ENCODE peak calls at places on chromosomes 5 and 9, in six cellular contexts. F is CD8-positive, alpha-beta memory T cell; G is neuronal stem cell; E is BE2C; Z is left ventricle myocardium inferior; K is thyroid gland. T is an unnamed sample. For H3K4me1, the result is how much of the 10 kb centered on the place peaks cover.

GRCh38 chr5:173498871-173499470 is 117.5 kb downstream of the BOD1 start:
- DNase-seq in E (no peak), K (peak), Z (no peak), F (no peak), G (peak), T (peak)

GRCh38 chr9:138025908-138026307 is 148.3 kb downstream of the CACNA1B start:
- DNase-seq in F (no peak), K (no peak), G (no peak), Z (no peak), E (no peak), T (no peak)

GRCh38 chr5:151740958-151741373 is 17.5 kb downstream of the ATOX1 start:
- DNase-seq in E (no peak), Z (no peak), G (no peak), F (no peak), K (no peak), T (no peak)

GRCh38 chr9:2785060-2785459 is 58.8 kb downstream of the PUM3 start:
- DNase-seq in Z (no peak), E (no peak), K (no peak), G (no peak), F (no peak), T (no peak)

GRCh38 chr5:41334221-41334620 is 120.9 kb upstream of the C6 start:
- DNase-seq in E (no peak), K (no peak), G (no peak), Z (no peak), F (no peak), T (no peak)

GRCh38 chr9:77649109-77649812 is 1.1 kb upstream of the GNA14 start:
- DNase-seq in E (no peak), K (no peak), Z (no peak), G (no peak), F (no peak), T (no peak)

GRCh38 chr5:11069041-11069440 is 308.0 kb upstream of the DAP start:
- DNase-seq in E (no peak), Z (no peak), G (no peak), F (no peak), K (no peak), T (no peak)

GRCh38 chr5:157652377-157652692 is at the start of gene SOX30:
- DNase-seq in G (no peak), F (no peak), K (no peak), E (no peak), Z (no peak), T (no peak)

GRCh38 chr9:23669776-23670175 is 156.3 kb downstream of the ELAVL2 start:
- DNase-seq in F (no peak), K (no peak), E (no peak), G (no peak), Z (no peak), T (no peak)

GRCh38 chr9:129703121-129703520 is 37.7 kb downstream of the PRRX2 start:
- DNase-seq in F (no peak), G (no peak), E (no peak), Z (no peak), K (no peak), T (no peak)

GRCh38 chr5:30918171-30918570 is 275.3 kb upstream of the CDH6 start:
- DNase-seq in F (no peak), Z (no peak), G (no peak), E (no peak), K (no peak), T (no peak)

GRCh38 chr9:88781500-88782391 is 209.5 kb upstream of the S1PR3 start:
- DNase-seq in F (no peak), G (no peak), Z (peak), E (peak), K (no peak), T (peak)

GRCh38 chr5:71862661-71863060 is 143.6 kb downstream of the CARTPT start:
- DNase-seq in K (no peak), G (no peak), Z (no peak), E (no peak), F (no peak), T (no peak)

GRCh38 chr9:89865357-89865756 is 260.5 kb downstream of the GADD45G start:
- DNase-seq in F (no peak), G (no peak), Z (no peak), K (no peak), E (no peak), T (no peak)

DNA sequence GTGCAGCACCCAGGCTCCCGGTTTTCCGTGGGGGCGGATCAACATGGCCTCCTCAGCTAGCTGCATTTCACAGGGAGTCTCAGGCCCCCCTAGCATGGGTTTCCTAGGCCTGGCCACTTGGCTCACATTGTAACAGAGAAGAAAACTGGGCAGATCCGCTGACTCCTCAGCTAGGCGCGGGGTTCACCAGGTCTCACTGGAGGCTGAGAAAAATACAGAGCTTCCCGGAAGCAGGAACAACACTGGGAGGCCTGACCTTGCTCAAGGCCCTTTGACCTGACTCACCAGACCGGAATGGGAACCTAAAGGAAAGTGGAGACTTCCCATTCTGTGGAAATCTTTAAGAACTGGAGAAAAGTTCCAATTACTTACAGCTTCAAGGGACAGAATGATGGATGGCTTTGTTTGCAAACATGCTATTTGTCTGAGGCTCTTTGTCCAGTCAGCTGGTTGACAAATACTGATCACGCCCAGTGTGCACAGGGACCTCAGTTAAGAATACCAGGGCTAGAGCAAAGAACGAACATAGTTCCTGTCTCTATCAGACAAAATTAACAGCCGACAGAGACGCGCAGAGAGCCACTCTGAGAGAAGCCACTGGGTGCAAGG is 88.7 kb upstream of the LRRTM2 start:
- DNase-seq in F (no peak), K (no peak), E (no peak), Z (no peak), G (peak), T (no peak)
- H3K4me3 ChIP-seq in F (no peak), K (no peak), E (no peak), Z (no peak), G (no peak), T (no peak)

GRCh38 chr9:136532799-136533774 is 12.8 kb downstream of the NOTCH1 start:
- DNase-seq in F (peak), K (no peak), E (no peak), G (no peak), Z (no peak), T (no peak)

GRCh38 chr9:136533775-136534157 is 12.1 kb downstream of the NOTCH1 start:
- DNase-seq in E (no peak), G (no peak), K (no peak), Z (no peak), F (peak), T (no peak)

GRCh38 chr9:136536051-136536720 is 9.7 kb downstream of the NOTCH1 start:
- DNase-seq in G (no peak), F (no peak), E (no peak), Z (no peak), K (no peak), T (no peak)

GRCh38 chr9:136535070-136535469 is 10.8 kb downstream of the NOTCH1 start:
- DNase-seq in Z (no peak), E (no peak), K (no peak), F (no peak), G (no peak), T (no peak)

DNA sequence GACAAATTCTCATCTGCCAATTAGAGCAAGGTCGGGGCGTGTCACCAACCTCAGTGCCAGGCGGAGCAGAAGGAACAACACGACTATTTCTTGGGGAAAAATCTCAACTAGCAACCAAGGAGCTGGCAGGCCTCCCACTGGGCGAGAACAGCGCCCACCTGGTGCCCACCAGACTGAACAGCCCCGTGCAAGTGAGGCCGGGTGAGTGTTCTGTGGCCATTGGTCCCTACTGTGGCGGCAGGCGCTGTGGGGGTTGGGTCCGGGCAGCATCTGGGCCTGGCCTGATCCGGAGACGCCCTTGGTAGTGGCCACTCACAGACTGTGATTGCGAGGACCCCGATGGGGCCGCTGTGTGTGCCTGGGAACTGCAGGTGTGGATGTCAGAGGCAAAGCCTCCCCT is 11.5 kb downstream of the NOTCH1 start:
- DNase-seq in Z (no peak), F (no peak), K (no peak), E (no peak), G (no peak), T (no peak)
- H3K4me1 ChIP-seq in Z (half or more), F (half or more), K (half or more), E (under half), G (under half), T (under half)

DNA sequence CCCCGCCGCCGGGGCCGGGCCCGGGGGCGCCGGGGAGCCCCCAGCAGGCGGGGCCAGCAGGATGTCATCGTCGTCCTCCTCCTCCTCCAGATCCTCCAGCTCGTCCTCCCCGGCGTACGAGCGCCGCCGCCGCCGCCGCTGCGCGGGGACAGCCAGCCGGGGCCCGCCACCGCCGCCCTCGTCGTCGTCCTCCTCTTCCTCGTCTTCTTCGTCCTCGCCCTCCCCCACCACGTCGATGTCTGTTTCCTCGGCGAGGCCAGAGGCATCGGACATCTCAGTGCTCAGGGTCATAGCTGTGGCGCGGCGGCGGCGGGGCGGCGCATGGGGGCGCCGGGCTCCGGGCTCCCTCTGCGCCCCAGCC is 525 bp downstream of the FOXD1 start:
- DNase-seq in F (no peak), G (no peak), K (no peak), Z (no peak), E (peak), T (no peak)
- H3K4me3 ChIP-seq in F (no peak), G (peak), K (peak), Z (peak), E (peak), T (no peak)

DNA sequence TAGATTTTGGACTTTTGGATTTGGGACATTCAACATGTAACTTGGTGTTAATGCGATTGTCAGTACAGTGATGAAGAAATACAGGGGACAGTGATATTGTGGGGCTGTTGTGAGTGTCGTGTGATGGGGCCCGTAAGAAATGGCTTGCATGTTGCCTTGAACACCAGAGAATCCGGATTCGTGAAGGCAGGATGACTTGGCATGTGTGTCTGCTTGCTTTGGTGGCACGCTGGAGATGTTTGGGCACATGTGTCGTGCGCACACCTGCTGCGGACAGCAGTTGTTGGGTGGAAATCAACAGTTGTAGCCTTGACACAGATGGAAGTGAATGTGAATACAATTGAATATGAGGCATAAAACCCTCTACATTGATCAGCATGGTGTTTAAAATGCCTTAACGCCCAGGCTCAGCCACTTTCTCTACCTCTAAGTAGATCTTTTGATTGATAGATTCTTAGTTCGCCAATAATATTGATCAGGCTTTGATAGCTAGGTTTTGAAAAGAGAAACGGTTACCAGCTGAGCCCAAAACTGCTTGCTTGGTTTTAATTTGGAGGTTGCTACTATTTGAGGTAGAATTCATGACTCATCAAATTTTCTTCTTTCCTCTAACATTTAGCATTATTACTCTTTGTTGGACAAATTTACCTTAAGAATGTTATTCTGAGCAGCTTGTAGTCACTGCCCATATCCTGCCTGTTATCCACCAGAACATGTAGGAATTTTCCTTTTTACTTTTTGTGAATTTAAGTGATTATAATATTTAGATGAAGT is 94.4 kb downstream of the TRIO start:
- DNase-seq in G (no peak), E (no peak), K (no peak), Z (no peak), F (no peak), T (no peak)
- H3K4me1 ChIP-seq in G (under half), E (under half), K (under half), Z (half or more), F (under half), T (under half)

DNA sequence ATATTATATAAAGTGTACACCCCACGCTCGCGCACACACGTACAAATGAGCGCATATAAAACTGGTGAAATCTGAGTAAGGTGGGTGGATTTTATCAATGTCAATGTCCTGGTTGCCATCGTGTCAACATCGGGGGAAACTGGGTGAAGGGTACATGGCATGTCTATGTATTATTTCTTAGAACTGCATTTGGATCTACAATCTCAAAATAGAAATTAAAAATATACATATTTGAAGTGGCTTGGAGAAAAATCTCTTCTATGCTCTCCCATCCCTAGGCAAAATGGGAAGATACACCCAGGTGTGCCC is 763 bp upstream of the WHRN start:
- DNase-seq in F (no peak), K (no peak), G (no peak), E (no peak), Z (no peak), T (no peak)
- H3K4me3 ChIP-seq in F (peak), K (peak), G (peak), E (peak), Z (peak), T (peak)

GRCh38 chr5:154478752-154479159 is 729 bp upstream of the HAND1 start:
- DNase-seq in F (no peak), Z (no peak), K (no peak), E (no peak), G (no peak), T (no peak)
- H3K4me1 ChIP-seq in F (under half), Z (half or more), K (half or more), E (under half), G (under half), T (under half)

GRCh38 chr5:14188778-14189177 is 45.6 kb downstream of the TRIO start:
- DNase-seq in G (no peak), K (no peak), F (no peak), Z (no peak), E (no peak), T (no peak)

GRCh38 chr5:14190194-14191164 is 47.3 kb downstream of the TRIO start:
- DNase-seq in E (no peak), F (no peak), G (no peak), K (no peak), Z (no peak), T (no peak)

GRCh38 chr5:14193496-14193895 is 50.4 kb downstream of the TRIO start:
- DNase-seq in K (no peak), E (no peak), G (no peak), Z (no peak), F (no peak), T (no peak)

GRCh38 chr5:14189680-14190079 is 46.5 kb downstream of the TRIO start:
- DNase-seq in G (no peak), E (no peak), K (no peak), F (no peak), Z (no peak), T (no peak)

DNA sequence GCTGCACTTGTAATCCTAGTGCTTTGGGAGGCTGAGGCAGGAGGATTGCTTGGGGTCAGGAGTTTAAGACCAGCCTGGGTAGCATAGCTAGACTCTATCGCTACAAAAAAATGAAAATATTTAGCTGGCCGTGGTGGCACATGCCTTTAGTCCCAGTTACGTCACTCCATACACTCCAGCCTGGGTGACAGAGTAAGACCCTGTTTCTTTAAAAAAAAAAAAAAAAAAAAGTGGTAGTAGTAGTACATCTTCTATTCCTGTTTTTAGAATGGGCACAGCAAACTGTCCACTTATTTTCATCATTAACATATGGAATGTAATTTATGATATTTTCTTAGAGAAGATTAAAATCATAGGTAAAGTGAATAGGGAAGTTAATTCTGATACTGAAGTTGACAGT is 48.2 kb downstream of the TRIO start:
- DNase-seq in G (no peak), K (no peak), E (no peak), Z (no peak), F (no peak), T (no peak)
- H3K4me3 ChIP-seq in G (no peak), K (no peak), E (no peak), Z (no peak), F (no peak), T (no peak)